ENCODE peak calls at places on chromosomes 12 and 14, in five cellular contexts. One of them, this sample, is unnamed.

GRCh38 chr14:33814010-33814409 is 136.9 kb downstream of the EGLN3 start:
- DNase-seq in HS-27A: no peak
- DNase-seq in caudate nucleus: no peak
- DNase-seq in HEK293T: no peak
- DNase-seq in epithelial cell of esophagus: no peak
- DNase-seq in this sample: no peak

GRCh38 chr12:12501121-12501520 is 61.5 kb downstream of the DUSP16 start:
- DNase-seq in HS-27A: no peak
- DNase-seq in caudate nucleus: no peak
- DNase-seq in HEK293T: no peak
- DNase-seq in epithelial cell of esophagus: no peak
- DNase-seq in this sample: no peak

GRCh38 chr12:123854232-123854631 is 92.1 kb downstream of the DNAH10 start:
- DNase-seq in HS-27A: no peak
- DNase-seq in caudate nucleus: no peak
- DNase-seq in HEK293T: no peak
- DNase-seq in epithelial cell of esophagus: no peak
- DNase-seq in this sample: no peak

GRCh38 chr12:113090740-113091139 is 34.2 kb downstream of the DTX1 start:
- DNase-seq in HS-27A: no peak
- DNase-seq in caudate nucleus: no peak
- DNase-seq in HEK293T: no peak
- DNase-seq in epithelial cell of esophagus: no peak
- DNase-seq in this sample: no peak

GRCh38 chr12:100199347-100200136 is 1.1 kb upstream of the ACTR6 start:
- DNase-seq in HS-27A: no peak
- DNase-seq in caudate nucleus: no peak
- DNase-seq in HEK293T: peak
- DNase-seq in epithelial cell of esophagus: peak
- DNase-seq in this sample: peak

GRCh38 chr14:64684091-64684490 is 20.1 kb upstream of the PLEKHG3 start:
- DNase-seq in HS-27A: no peak
- DNase-seq in caudate nucleus: no peak
- DNase-seq in HEK293T: no peak
- DNase-seq in epithelial cell of esophagus: no peak
- DNase-seq in this sample: no peak

GRCh38 chr12:109120557-109120956 is 4.2 kb downstream of the ACACB start:
- DNase-seq in HS-27A: no peak
- DNase-seq in caudate nucleus: no peak
- DNase-seq in HEK293T: no peak
- DNase-seq in epithelial cell of esophagus: no peak
- DNase-seq in this sample: no peak

GRCh38 chr12:81872400-81872799 is 113.2 kb upstream of the PPFIA2 start:
- DNase-seq in HS-27A: no peak
- DNase-seq in caudate nucleus: no peak
- DNase-seq in HEK293T: no peak
- DNase-seq in epithelial cell of esophagus: no peak
- DNase-seq in this sample: no peak

GRCh38 chr12:78866518-78866917 is 1.9 kb downstream of the SYT1 start:
- DNase-seq in HS-27A: no peak
- DNase-seq in caudate nucleus: no peak
- DNase-seq in HEK293T: no peak
- DNase-seq in epithelial cell of esophagus: no peak
- DNase-seq in this sample: no peak

GRCh38 chr12:113273053-113273725 is 51.9 kb downstream of the TPCN1 start:
- DNase-seq in HS-27A: no peak
- DNase-seq in caudate nucleus: no peak
- DNase-seq in HEK293T: no peak
- DNase-seq in epithelial cell of esophagus: no peak
- DNase-seq in this sample: no peak

GRCh38 chr12:86173044-86173443 is 83.1 kb downstream of the MGAT4C start:
- DNase-seq in HS-27A: no peak
- DNase-seq in caudate nucleus: no peak
- DNase-seq in HEK293T: no peak
- DNase-seq in epithelial cell of esophagus: no peak
- DNase-seq in this sample: no peak

GRCh38 chr12:92927055-92927435 is 2.0 kb downstream of the EEA1 start:
- DNase-seq in HS-27A: no peak
- DNase-seq in caudate nucleus: peak
- DNase-seq in HEK293T: no peak
- DNase-seq in epithelial cell of esophagus: peak
- DNase-seq in this sample: no peak

GRCh38 chr12:78035913-78036658 is 205.4 kb downstream of the NAV3 start:
- DNase-seq in HS-27A: no peak
- DNase-seq in caudate nucleus: no peak
- DNase-seq in HEK293T: peak
- DNase-seq in epithelial cell of esophagus: no peak
- DNase-seq in this sample: no peak

GRCh38 chr14:74932401-74932901 is 9.4 kb upstream of the RPS6KL1 start:
- DNase-seq in HS-27A: no peak
- DNase-seq in caudate nucleus: no peak
- DNase-seq in HEK293T: no peak
- DNase-seq in epithelial cell of esophagus: no peak
- DNase-seq in this sample: no peak

GRCh38 chr14:75972729-75973480 is 8.9 kb downstream of the TGFB3 start:
- DNase-seq in HS-27A: no peak
- DNase-seq in caudate nucleus: no peak
- DNase-seq in HEK293T: no peak
- DNase-seq in epithelial cell of esophagus: no peak
- DNase-seq in this sample: no peak

GRCh38 chr14:61749264-61749663 is 13.0 kb upstream of the SNAPC1 start:
- DNase-seq in HS-27A: no peak
- DNase-seq in caudate nucleus: no peak
- DNase-seq in HEK293T: no peak
- DNase-seq in epithelial cell of esophagus: peak
- DNase-seq in this sample: no peak

GRCh38 chr14:53900499-53900898 is 56.1 kb downstream of the BMP4 start:
- DNase-seq in HS-27A: no peak
- DNase-seq in caudate nucleus: no peak
- DNase-seq in HEK293T: no peak
- DNase-seq in epithelial cell of esophagus: no peak
- DNase-seq in this sample: no peak

GRCh38 chr14:94395306-94395899 is 7.0 kb upstream of the SERPINA1 start:
- DNase-seq in HS-27A: no peak
- DNase-seq in caudate nucleus: no peak
- DNase-seq in HEK293T: no peak
- DNase-seq in epithelial cell of esophagus: no peak
- DNase-seq in this sample: no peak

GRCh38 chr14:67526676-67527459 is 6.2 kb upstream of the PLEKHH1 start:
- DNase-seq in HS-27A: peak
- DNase-seq in caudate nucleus: peak
- DNase-seq in HEK293T: peak
- DNase-seq in epithelial cell of esophagus: peak
- DNase-seq in this sample: peak

GRCh38 chr12:91180577-91180976 is 2.0 kb downstream of the DCN start:
- DNase-seq in HS-27A: no peak
- DNase-seq in caudate nucleus: no peak
- DNase-seq in HEK293T: no peak
- DNase-seq in epithelial cell of esophagus: no peak
- DNase-seq in this sample: no peak

GRCh38 chr12:119088917-119089667 is 89.6 kb upstream of the HSPB8 start:
- DNase-seq in HS-27A: no peak
- DNase-seq in caudate nucleus: no peak
- DNase-seq in HEK293T: no peak
- DNase-seq in epithelial cell of esophagus: no peak
- DNase-seq in this sample: no peak

GRCh38 chr12:122721057-122721545 is 4.5 kb upstream of the HCAR3 start:
- DNase-seq in HS-27A: no peak
- DNase-seq in caudate nucleus: no peak
- DNase-seq in HEK293T: no peak
- DNase-seq in epithelial cell of esophagus: peak
- DNase-seq in this sample: no peak

GRCh38 chr14:27050195-27050594 is 452.4 kb upstream of the NOVA1 start:
- DNase-seq in HS-27A: no peak
- DNase-seq in caudate nucleus: no peak
- DNase-seq in HEK293T: no peak
- DNase-seq in epithelial cell of esophagus: no peak
- DNase-seq in this sample: no peak

This sample was measured in frontal cortex.